ENCODE peak calls at places on chromosome 11, in six cellular contexts. A, Q, F, R, U and P are unnamed samples. For H3K4me1 and H3K27me3, the result is how much of the 10 kb centered on the place peaks cover.

GRCh38 chr11:11482726-11483125 is 129.7 kb upstream of the CSNK2A3 start:
- DNase-seq in A (no peak), Q (no peak), F (no peak), R (no peak), U (peak), P (no peak)

GRCh38 chr11:78208257-78209165 is 19.8 kb downstream of the USP35 start:
- DNase-seq in A (no peak), Q (no peak), F (no peak), R (no peak), U (peak), P (no peak)

GRCh38 chr11:124460459-124460858 is 15.0 kb upstream of the OR8B8 start:
- DNase-seq in A (no peak), Q (no peak), F (no peak), R (no peak), U (no peak), P (no peak)

GRCh38 chr11:121563900-121564822 is 111.4 kb upstream of the SORL1-AS1 start:
- DNase-seq in A (no peak), Q (no peak), F (no peak), R (no peak), U (peak), P (no peak)

GRCh38 chr11:111300569-111300968 is 2.2 kb downstream of the POU2AF3 start:
- DNase-seq in A (no peak), Q (no peak), F (no peak), R (no peak), U (no peak), P (no peak)

GRCh38 chr11:100735949-100736675 is 49.0 kb downstream of the ARHGAP42 start:
- DNase-seq in A (no peak), Q (no peak), F (no peak), R (no peak), U (peak), P (no peak)

GRCh38 chr11:120674537-120674936 is 163.0 kb downstream of the GRIK4 start:
- DNase-seq in A (no peak), Q (no peak), F (peak), R (no peak), U (peak), P (no peak)

GRCh38 chr11:69744435-69744834 is 30.7 kb downstream of the FGF4 start:
- DNase-seq in A (no peak), Q (no peak), F (no peak), R (no peak), U (peak), P (peak)

GRCh38 chr11:60924110-60924905 is at the start of gene TMEM132A:
- DNase-seq in A (peak), Q (no peak), F (peak), R (no peak), U (peak), P (peak)

GRCh38 chr11:31939004-31939403 is 127.9 kb upstream of the PAX6 start:
- DNase-seq in A (no peak), Q (no peak), F (no peak), R (no peak), U (no peak), P (no peak)

GRCh38 chr11:61891331-61892084 is at the start of gene FADS3:
- DNase-seq in A (peak), Q (peak), F (peak), R (peak), U (peak), P (no peak)

GRCh38 chr11:118098996-118099837 is 12.5 kb upstream of the SMIM35 start:
- DNase-seq in A (no peak), Q (no peak), F (no peak), R (no peak), U (no peak), P (no peak)

GRCh38 chr11:3747704-3748103 is 49.6 kb downstream of the NUP98 start:
- DNase-seq in A (no peak), Q (no peak), F (peak), R (no peak), U (peak), P (peak)

GRCh38 chr11:2383823-2384722 is 7.0 kb downstream of the CD81 start:
- DNase-seq in A (no peak), Q (no peak), F (peak), R (no peak), U (no peak), P (no peak)

GRCh38 chr11:92703431-92703830 is 266.0 kb upstream of the MTNR1B start:
- DNase-seq in A (no peak), Q (no peak), F (no peak), R (no peak), U (peak), P (peak)

GRCh38 chr11:108788565-108789199 is 123.8 kb downstream of the DDX10 start:
- DNase-seq in A (no peak), Q (no peak), F (no peak), R (no peak), U (peak), P (peak)

GRCh38 chr11:62601114-62601363 is 626 bp downstream of the MTA2 start:
- DNase-seq in A (peak), Q (no peak), F (peak), R (peak), U (no peak), P (peak)

GRCh38 chr11:108886608-108887007 is 221.7 kb downstream of the DDX10 start:
- DNase-seq in A (no peak), Q (no peak), F (no peak), R (no peak), U (peak), P (no peak)

GRCh38 chr11:34262601-34263081 is 95.2 kb downstream of the ABTB2 start:
- DNase-seq in A (no peak), Q (no peak), F (peak), R (no peak), U (no peak), P (no peak)

GRCh38 chr11:34264266-34265110 is 93.3 kb downstream of the ABTB2 start:
- DNase-seq in A (no peak), Q (no peak), F (no peak), R (no peak), U (no peak), P (no peak)

GRCh38 chr11:34261095-34261494 is 96.7 kb downstream of the ABTB2 start:
- DNase-seq in A (no peak), Q (no peak), F (no peak), R (no peak), U (no peak), P (no peak)

GRCh38 chr11:34263462-34264186 is 94.2 kb downstream of the ABTB2 start:
- DNase-seq in A (peak), Q (peak), F (peak), R (no peak), U (peak), P (peak)

DNA sequence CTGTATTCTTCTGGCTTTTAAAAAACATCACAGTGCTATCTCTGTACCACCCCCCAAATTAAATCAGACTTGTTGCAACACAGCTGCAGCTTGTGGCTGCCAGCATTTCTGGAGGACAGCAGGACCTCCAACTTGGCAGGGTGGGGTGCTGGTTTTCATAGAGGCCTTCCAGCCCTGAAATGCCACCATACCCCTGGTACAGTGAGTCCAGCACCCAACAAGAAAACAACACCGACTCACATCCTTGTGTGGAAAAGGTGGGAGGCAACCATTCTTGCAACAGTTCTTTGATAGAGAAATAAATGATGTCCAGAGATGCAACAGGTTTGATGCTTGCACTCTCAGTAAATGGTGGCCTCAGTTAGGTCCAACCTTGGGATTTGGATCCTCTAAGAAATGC is 96.0 kb downstream of the ABTB2 start:
- DNase-seq in A (no peak), Q (no peak), F (no peak), R (no peak), U (no peak), P (no peak)
- TF ChIP-seq CTCF in A (no peak), Q (no peak), F (no peak), R (no peak), U (no peak), P (no peak)

DNA sequence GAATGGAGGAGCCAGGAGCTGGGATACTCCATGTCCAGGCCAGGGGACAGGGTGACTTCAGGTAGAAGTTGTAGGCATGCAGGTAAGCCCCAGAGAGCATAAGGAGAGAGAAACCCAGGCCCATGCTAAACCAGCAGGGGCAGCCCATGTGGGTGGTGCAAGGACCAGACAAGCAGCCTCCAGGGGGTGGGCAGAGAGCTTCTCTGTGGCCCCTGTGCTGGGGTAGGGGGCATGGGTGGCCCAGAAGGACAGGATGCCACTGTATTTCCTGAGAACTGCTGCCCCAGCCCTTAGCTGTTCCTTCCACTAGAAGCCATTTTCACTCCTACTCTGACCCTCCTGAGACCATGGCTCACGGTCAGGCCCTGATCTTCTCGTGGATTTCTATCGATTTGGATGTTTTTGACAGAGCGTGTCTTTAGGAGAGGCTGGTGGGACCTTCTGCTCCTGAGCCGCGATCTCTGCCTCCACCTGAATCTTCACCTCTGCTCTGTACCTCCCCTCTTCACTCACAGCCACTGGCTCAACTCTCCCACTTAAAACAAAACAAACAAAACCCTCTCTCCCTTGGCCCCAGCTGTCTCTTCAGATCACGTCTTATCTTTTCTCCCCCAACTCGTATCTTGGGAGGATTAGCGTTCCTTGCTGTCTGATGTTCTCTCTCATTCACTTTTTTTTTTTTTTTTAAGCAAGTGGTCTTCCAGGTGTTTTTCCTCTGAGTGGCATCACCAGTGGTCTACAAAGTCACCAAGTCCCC is 112.2 kb downstream of the NECTIN1 start:
- DNase-seq in A (no peak), Q (no peak), F (no peak), R (no peak), U (no peak), P (no peak)
- H3K4me1 ChIP-seq in A (under half), Q (under half), F (under half), R (under half), U (under half), P (under half)

GRCh38 chr11:126584028-126584427 is 228.5 kb downstream of the ST3GAL4 start:
- DNase-seq in A (no peak), Q (no peak), F (no peak), R (no peak), U (no peak), P (no peak)
- H3K27me3 ChIP-seq in A (under half), Q (under half), F (under half), R (under half), U (under half), P (under half)

GRCh38 chr11:64156235-64157011 is 9.5 kb downstream of the MACROD1 start:
- DNase-seq in A (no peak), Q (no peak), F (no peak), R (no peak), U (no peak), P (no peak)
- TF ChIP-seq CTCF in A (no peak), Q (no peak), F (no peak), R (no peak), U (no peak), P (no peak)

DNA sequence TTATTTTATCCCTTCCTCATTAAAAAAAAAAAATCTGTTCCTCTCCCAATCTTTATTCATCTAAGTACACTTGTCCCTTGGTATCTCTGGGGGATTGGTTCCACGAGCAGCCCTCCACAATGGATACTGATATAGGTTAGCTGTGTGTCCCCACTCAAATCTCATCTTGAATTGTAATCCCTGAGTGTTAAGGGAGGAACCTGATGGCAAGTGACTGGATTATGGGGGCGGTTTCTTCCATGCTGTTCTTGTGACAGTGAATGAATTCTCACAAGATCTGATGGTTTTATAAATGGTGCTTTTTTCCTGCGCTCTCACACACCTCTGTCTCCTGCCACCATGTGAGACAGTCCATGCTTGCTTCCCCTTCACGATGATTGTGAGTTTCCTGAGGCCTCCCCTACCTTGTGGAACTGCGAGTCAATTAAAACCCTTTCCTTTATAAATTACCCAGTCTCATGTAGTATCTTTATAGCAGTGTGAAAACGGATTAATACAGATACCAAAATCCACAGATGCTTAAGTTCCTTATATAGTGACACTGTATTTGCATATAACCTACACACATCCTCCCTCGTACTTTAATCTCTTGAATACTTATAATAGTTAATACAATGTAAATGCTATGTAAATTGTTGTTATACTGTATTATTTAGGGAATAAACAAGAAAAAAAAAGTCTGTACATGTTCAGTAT is 62.0 kb downstream of the PACS1 start:
- DNase-seq in A (no peak), Q (no peak), F (no peak), R (no peak), U (no peak), P (no peak)
- H3K4me1 ChIP-seq in A (under half), Q (under half), F (under half), R (half or more), U (under half), P (under half)

DNA sequence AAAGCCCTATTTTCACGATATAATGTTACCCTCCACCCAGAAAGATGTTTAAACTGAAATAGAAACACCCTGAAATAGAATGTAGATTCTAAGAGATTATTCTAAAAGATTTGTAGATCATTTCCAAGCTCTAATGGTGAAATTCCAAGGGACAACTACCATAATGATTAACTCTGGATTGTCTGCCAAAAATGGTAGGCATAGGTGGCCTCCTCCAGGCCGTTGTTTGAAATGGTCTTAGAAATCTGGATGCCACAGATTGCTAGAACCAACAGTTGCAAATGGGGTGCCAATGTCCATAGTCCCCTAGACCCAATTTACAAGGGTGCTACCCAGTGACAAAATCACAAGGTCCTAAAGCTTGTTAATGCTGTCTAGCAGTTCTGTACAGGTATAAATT is 6.7 kb upstream of the SLC6A5 start:
- DNase-seq in A (no peak), Q (no peak), F (no peak), R (no peak), U (no peak), P (no peak)
- H3K27me3 ChIP-seq in A (under half), Q (under half), F (under half), R (under half), U (under half), P (half or more)

GRCh38 chr11:64089915-64090810 is 54.4 kb downstream of the FLRT1 start:
- DNase-seq in A (no peak), Q (no peak), F (no peak), R (no peak), U (no peak), P (no peak)

GRCh38 chr11:64086263-64086938 is 50.7 kb downstream of the FLRT1 start:
- DNase-seq in A (peak), Q (no peak), F (peak), R (no peak), U (peak), P (no peak)

GRCh38 chr11:64089493-64089892 is 53.8 kb downstream of the FLRT1 start:
- DNase-seq in A (no peak), Q (no peak), F (no peak), R (no peak), U (no peak), P (no peak)

GRCh38 chr11:64089027-64089360 is 53.3 kb downstream of the FLRT1 start:
- DNase-seq in A (no peak), Q (no peak), F (no peak), R (no peak), U (no peak), P (no peak)

DNA sequence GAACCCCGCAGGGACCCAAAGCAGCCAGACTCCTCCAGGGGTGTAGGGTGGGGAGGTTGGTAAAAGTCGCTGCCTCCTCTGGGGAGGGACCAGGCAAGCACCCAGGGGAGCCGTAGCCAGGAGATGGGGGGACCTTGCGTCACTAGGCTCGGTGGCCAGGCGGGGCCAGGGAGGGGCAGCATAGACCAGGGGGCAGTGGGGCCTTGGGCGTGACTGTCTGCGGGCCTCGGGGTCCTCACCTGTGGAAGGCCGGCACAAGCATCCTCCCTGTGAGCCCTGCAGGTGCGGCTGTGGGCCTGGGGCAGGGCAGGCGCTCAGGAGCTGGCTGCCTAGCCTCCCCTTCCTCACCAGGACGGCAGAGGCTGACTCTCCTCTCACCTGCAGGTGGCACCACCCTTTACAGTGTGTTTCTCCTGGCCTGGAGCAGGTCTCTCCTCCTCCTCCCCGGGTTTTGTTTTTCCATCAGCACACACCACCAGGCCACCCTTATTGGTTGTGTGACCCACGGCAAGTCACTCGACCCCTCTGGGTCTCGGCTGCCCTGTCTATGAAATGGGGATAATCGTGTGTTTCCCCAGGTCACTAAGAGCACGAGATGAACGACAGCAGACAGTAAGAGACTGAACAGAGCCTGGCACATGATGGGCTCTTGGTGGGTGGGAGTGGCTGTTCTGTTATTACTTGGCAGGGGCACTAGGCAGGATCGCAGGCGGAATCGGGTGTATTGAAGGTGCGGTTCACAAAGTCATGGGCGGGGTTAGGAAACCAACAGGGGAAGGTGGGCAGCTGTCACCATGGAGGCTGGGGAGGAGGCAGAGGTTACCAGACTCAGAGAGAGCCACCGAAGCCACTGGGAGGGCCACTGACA is 52.7 kb downstream of the FLRT1 start:
- DNase-seq in A (no peak), Q (no peak), F (no peak), R (no peak), U (no peak), P (peak)
- TF ChIP-seq CTCF in A (no peak), Q (peak), F (no peak), R (no peak), U (no peak), P (peak)

GRCh38 chr11:46290598-46291309 is 13.3 kb downstream of the CREB3L1 start:
- DNase-seq in A (peak), Q (no peak), F (peak), R (no peak), U (peak), P (peak)

GRCh38 chr11:46293616-46294015 is 16.2 kb downstream of the CREB3L1 start:
- DNase-seq in A (no peak), Q (no peak), F (no peak), R (no peak), U (peak), P (no peak)

GRCh38 chr11:46291441-46292143 is 14.1 kb downstream of the CREB3L1 start:
- DNase-seq in A (peak), Q (no peak), F (no peak), R (no peak), U (peak), P (no peak)

GRCh38 chr11:46294365-46295309 is 17.2 kb downstream of the CREB3L1 start:
- DNase-seq in A (peak), Q (no peak), F (no peak), R (no peak), U (peak), P (no peak)

DNA sequence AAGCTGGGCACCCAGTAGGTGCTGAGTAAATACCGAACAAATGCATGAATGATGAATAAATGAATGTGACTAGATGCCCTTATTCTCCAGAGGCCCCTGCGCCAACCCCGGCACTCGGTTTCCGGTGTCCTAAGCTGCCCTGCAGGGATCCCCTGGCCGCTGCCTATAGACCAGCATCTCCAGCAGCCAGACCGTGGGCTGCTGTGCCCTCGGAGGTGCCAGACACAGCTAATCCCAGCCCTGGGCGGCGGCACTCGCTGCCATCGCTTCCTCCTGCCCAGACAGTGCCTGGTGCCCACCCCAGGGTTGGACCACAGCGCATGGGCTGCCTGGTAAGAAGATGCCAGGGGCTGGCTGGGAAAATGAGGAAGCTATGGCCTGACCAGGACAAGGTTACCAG is 15.6 kb downstream of the CREB3L1 start:
- DNase-seq in A (no peak), Q (no peak), F (no peak), R (no peak), U (no peak), P (no peak)
- H3K4me1 ChIP-seq in A (half or more), Q (under half), F (half or more), R (under half), U (half or more), P (under half)